ENCODE peak calls at places on chromosome 16, in seven cellular contexts. One of them, this sample, is unnamed.

GRCh38 chr16:3131755-3132377 is 3.0 kb upstream of the ZNF213 start:
- DNase-seq in type B pancreatic cell: no peak
- DNase-seq in neural crest cell: peak
- DNase-seq in AG10803: no peak
- DNase-seq in GM12865: no peak
- DNase-seq in upper lobe of right lung: peak
- DNase-seq in stomach: peak
- DNase-seq in this sample: no peak

GRCh38 chr16:68893710-68894705 is 50.7 kb downstream of the TANGO6 start:
- DNase-seq in type B pancreatic cell: no peak
- DNase-seq in neural crest cell: peak
- DNase-seq in AG10803: peak
- DNase-seq in GM12865: peak
- DNase-seq in upper lobe of right lung: no peak
- DNase-seq in stomach: no peak
- DNase-seq in this sample: no peak

GRCh38 chr16:89613101-89613953 is at the start of gene DPEP1:
- DNase-seq in type B pancreatic cell: no peak
- DNase-seq in neural crest cell: no peak
- DNase-seq in AG10803: no peak
- DNase-seq in GM12865: no peak
- DNase-seq in upper lobe of right lung: no peak
- DNase-seq in stomach: no peak
- DNase-seq in this sample: no peak

GRCh38 chr16:75420987-75421819 is 12.1 kb downstream of the CFDP1 start:
- DNase-seq in type B pancreatic cell: peak
- DNase-seq in neural crest cell: peak
- DNase-seq in AG10803: peak
- DNase-seq in GM12865: peak
- DNase-seq in upper lobe of right lung: peak
- DNase-seq in stomach: peak
- DNase-seq in this sample: peak

GRCh38 chr16:24986512-24987303 is 28.5 kb downstream of the ARHGAP17 start:
- DNase-seq in type B pancreatic cell: no peak
- DNase-seq in neural crest cell: no peak
- DNase-seq in AG10803: peak
- DNase-seq in GM12865: no peak
- DNase-seq in upper lobe of right lung: no peak
- DNase-seq in stomach: no peak
- DNase-seq in this sample: no peak

GRCh38 chr16:12976936-12977335 is 75.5 kb downstream of the SHISA9 start:
- DNase-seq in type B pancreatic cell: no peak
- DNase-seq in neural crest cell: no peak
- DNase-seq in AG10803: no peak
- DNase-seq in GM12865: no peak
- DNase-seq in upper lobe of right lung: no peak
- DNase-seq in stomach: no peak
- DNase-seq in this sample: no peak

GRCh38 chr16:10126686-10127085 is 55.5 kb downstream of the GRIN2A start:
- DNase-seq in type B pancreatic cell: no peak
- DNase-seq in neural crest cell: no peak
- DNase-seq in AG10803: peak
- DNase-seq in GM12865: no peak
- DNase-seq in upper lobe of right lung: no peak
- DNase-seq in stomach: no peak
- DNase-seq in this sample: no peak

GRCh38 chr16:20969386-20969785 is 68.8 kb downstream of the LYRM1 start:
- DNase-seq in type B pancreatic cell: no peak
- DNase-seq in neural crest cell: no peak
- DNase-seq in AG10803: no peak
- DNase-seq in GM12865: no peak
- DNase-seq in upper lobe of right lung: no peak
- DNase-seq in stomach: no peak
- DNase-seq in this sample: no peak

GRCh38 chr16:87228363-87228762 is 88.8 kb downstream of the C16orf95 start:
- DNase-seq in type B pancreatic cell: no peak
- DNase-seq in neural crest cell: no peak
- DNase-seq in AG10803: no peak
- DNase-seq in GM12865: no peak
- DNase-seq in upper lobe of right lung: no peak
- DNase-seq in stomach: no peak
- DNase-seq in this sample: no peak

GRCh38 chr16:28606291-28607115 is 3.3 kb downstream of the SULT1A1 start:
- DNase-seq in type B pancreatic cell: no peak
- DNase-seq in neural crest cell: no peak
- DNase-seq in AG10803: no peak
- DNase-seq in GM12865: no peak
- DNase-seq in upper lobe of right lung: peak
- DNase-seq in stomach: no peak
- DNase-seq in this sample: no peak

GRCh38 chr16:85718682-85719081 is 29.9 kb upstream of the GINS2 start:
- DNase-seq in type B pancreatic cell: no peak
- DNase-seq in neural crest cell: peak
- DNase-seq in AG10803: no peak
- DNase-seq in GM12865: peak
- DNase-seq in upper lobe of right lung: no peak
- DNase-seq in stomach: peak
- DNase-seq in this sample: no peak
- TF ChIP-seq CTCF in type B pancreatic cell: peak
- TF ChIP-seq CTCF in neural crest cell: peak
- TF ChIP-seq CTCF in AG10803: peak
- TF ChIP-seq CTCF in GM12865: peak
- TF ChIP-seq CTCF in upper lobe of right lung: peak
- TF ChIP-seq CTCF in stomach: no peak
- TF ChIP-seq CTCF in this sample: no peak

GRCh38 chr16:66830422-66831404 is at the start of gene NAE1:
- DNase-seq in type B pancreatic cell: peak
- DNase-seq in neural crest cell: peak
- DNase-seq in AG10803: peak
- DNase-seq in GM12865: peak
- DNase-seq in upper lobe of right lung: peak
- DNase-seq in stomach: peak
- DNase-seq in this sample: no peak
- TF ChIP-seq CTCF in type B pancreatic cell: peak
- TF ChIP-seq CTCF in neural crest cell: peak
- TF ChIP-seq CTCF in AG10803: peak
- TF ChIP-seq CTCF in GM12865: peak
- TF ChIP-seq CTCF in upper lobe of right lung: peak
- TF ChIP-seq CTCF in stomach: no peak
- TF ChIP-seq CTCF in this sample: no peak

GRCh38 chr16:29809031-29809747 is 2.8 kb upstream of the PRRT2 start:
- DNase-seq in type B pancreatic cell: no peak
- DNase-seq in neural crest cell: no peak
- DNase-seq in AG10803: no peak
- DNase-seq in GM12865: no peak
- DNase-seq in upper lobe of right lung: peak
- DNase-seq in stomach: no peak
- DNase-seq in this sample: no peak

GRCh38 chr16:29806641-29807425 is 504 bp downstream of the MAZ start:
- DNase-seq in type B pancreatic cell: no peak
- DNase-seq in neural crest cell: peak
- DNase-seq in AG10803: no peak
- DNase-seq in GM12865: peak
- DNase-seq in upper lobe of right lung: peak
- DNase-seq in stomach: peak
- DNase-seq in this sample: no peak

GRCh38 chr16:29808219-29808900 is 2.0 kb downstream of the MAZ start:
- DNase-seq in type B pancreatic cell: no peak
- DNase-seq in neural crest cell: no peak
- DNase-seq in AG10803: no peak
- DNase-seq in GM12865: no peak
- DNase-seq in upper lobe of right lung: peak
- DNase-seq in stomach: no peak
- DNase-seq in this sample: no peak

GRCh38 chr16:29806096-29806579 is at the start of gene MAZ:
- DNase-seq in type B pancreatic cell: no peak
- DNase-seq in neural crest cell: peak
- DNase-seq in AG10803: no peak
- DNase-seq in GM12865: no peak
- DNase-seq in upper lobe of right lung: no peak
- DNase-seq in stomach: no peak
- DNase-seq in this sample: no peak

DNA sequence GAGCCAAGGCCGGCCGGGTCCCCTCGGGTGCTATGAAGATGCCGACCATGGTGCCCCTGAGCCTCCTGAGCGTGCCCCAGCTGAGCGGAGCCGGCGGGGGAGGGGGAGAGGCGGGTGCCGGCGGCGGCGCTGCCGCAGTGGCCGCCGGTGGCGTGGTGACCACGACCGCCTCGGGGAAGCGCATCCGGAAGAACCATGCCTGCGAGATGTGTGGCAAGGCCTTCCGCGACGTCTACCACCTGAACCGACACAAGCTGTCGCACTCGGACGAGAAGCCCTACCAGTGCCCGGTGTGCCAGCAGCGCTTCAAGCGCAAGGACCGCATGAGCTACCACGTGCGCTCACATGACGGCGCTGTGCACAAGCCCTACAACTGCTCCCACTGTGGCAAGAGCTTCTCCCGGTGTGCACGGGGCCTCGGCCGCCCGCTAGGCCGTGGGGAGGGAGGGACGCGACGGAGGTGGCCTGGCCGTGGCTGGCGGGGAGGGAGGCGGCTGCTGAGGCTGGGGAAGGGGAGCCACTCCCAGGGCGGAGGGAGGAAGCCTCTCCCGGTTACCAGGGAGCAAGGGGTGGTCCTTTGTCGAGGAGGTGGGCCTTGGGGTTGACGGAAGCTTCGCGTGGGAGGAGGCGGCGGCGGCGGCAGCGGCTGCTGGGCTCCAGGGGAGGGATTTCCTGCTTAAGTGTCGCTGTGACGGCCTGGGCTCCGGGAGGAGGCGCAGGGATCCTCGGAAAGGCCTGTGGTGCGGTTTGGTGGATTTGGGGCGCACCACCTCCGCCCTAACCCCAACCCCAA is 1.3 kb downstream of the MAZ start:
- DNase-seq in type B pancreatic cell: no peak
- DNase-seq in neural crest cell: peak
- DNase-seq in AG10803: peak
- DNase-seq in GM12865: peak
- DNase-seq in upper lobe of right lung: peak
- DNase-seq in stomach: peak
- DNase-seq in this sample: no peak
- TF ChIP-seq CTCF in type B pancreatic cell: peak
- TF ChIP-seq CTCF in neural crest cell: peak
- TF ChIP-seq CTCF in AG10803: peak
- TF ChIP-seq CTCF in GM12865: peak
- TF ChIP-seq CTCF in upper lobe of right lung: peak
- TF ChIP-seq CTCF in stomach: no peak
- TF ChIP-seq CTCF in this sample: no peak

GRCh38 chr16:720507-720989 is 398 bp upstream of the ANTKMT start:
- DNase-seq in type B pancreatic cell: no peak
- DNase-seq in neural crest cell: peak
- DNase-seq in AG10803: peak
- DNase-seq in GM12865: peak
- DNase-seq in upper lobe of right lung: no peak
- DNase-seq in stomach: no peak
- DNase-seq in this sample: no peak
- TF ChIP-seq CTCF in type B pancreatic cell: no peak
- TF ChIP-seq CTCF in neural crest cell: no peak
- TF ChIP-seq CTCF in AG10803: peak
- TF ChIP-seq CTCF in GM12865: peak
- TF ChIP-seq CTCF in upper lobe of right lung: peak
- TF ChIP-seq CTCF in stomach: no peak
- TF ChIP-seq CTCF in this sample: no peak

DNA sequence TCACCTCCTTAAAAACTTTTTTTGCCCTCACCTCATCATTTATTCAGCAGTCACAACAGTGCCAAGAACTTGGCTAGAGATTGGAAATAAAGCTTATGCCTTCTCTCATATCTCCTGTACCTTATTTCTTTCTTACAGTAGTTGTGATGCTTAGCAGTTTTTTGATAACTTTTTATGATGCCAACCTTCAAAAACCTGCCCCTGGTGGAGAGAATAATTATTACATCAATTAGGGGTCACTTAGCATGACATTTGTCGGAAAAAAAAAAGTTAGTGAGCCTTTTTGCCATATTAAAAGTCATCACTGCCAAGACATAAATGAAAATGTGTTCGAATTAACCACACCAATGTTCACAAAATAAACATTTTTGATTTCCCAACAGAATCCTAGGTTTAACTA is 296.6 kb downstream of the WWOX start:
- DNase-seq in type B pancreatic cell: no peak
- DNase-seq in neural crest cell: no peak
- DNase-seq in AG10803: no peak
- DNase-seq in GM12865: no peak
- DNase-seq in upper lobe of right lung: no peak
- DNase-seq in stomach: no peak
- DNase-seq in this sample: no peak
- TF ChIP-seq CTCF in type B pancreatic cell: peak
- TF ChIP-seq CTCF in neural crest cell: peak
- TF ChIP-seq CTCF in AG10803: no peak
- TF ChIP-seq CTCF in GM12865: no peak
- TF ChIP-seq CTCF in upper lobe of right lung: peak
- TF ChIP-seq CTCF in stomach: no peak
- TF ChIP-seq CTCF in this sample: no peak

This sample was measured in omental fat pad.